ENCODE peak calls at places on chromosomes 1 and 21, in seven cellular contexts. H is K562, C is uterus, A is psoas muscle, X is Karpas-422, B is brain microvascular endothelial cell, V is AG04450. F is an unnamed sample.

GRCh38 chr1:75133754-75134655 is at the start of gene LHX8:
- DNase-seq in B (no peak), V (no peak), C (no peak), H (no peak), X (no peak), A (no peak), F (no peak)

GRCh38 chr1:82446251-82446650 is 645.5 kb downstream of the ADGRL2 start:
- DNase-seq in H (no peak), B (no peak), A (no peak), C (no peak), V (no peak), X (no peak), F (no peak)

GRCh38 chr1:60283690-60284089 is 210.1 kb upstream of the C1orf87 start:
- DNase-seq in A (no peak), H (peak), V (no peak), C (no peak), X (no peak), B (no peak), F (no peak)

GRCh38 chr21:20351138-20351537 is 647.1 kb upstream of the NCAM2 start:
- DNase-seq in X (no peak), H (no peak), A (no peak), C (no peak), B (no peak), V (no peak), F (no peak)

GRCh38 chr1:20487236-20487590 is 1.2 kb upstream of the CAMK2N1 start:
- DNase-seq in V (no peak), B (no peak), A (no peak), H (no peak), X (no peak), C (no peak), F (no peak)

GRCh38 chr1:115877511-115877910 is 36.6 kb upstream of the NHLH2 start:
- DNase-seq in A (no peak), C (no peak), B (no peak), H (no peak), V (no peak), X (peak), F (no peak)

GRCh38 chr1:228178737-228179720 is 13.4 kb downstream of the IBA57 start:
- DNase-seq in H (peak), C (peak), X (no peak), A (no peak), V (no peak), B (no peak), F (no peak)

GRCh38 chr1:19436716-19437476 is 48.4 kb downstream of the CAPZB start:
- DNase-seq in H (peak), A (peak), X (no peak), V (no peak), B (peak), C (peak), F (peak)

GRCh38 chr1:62717483-62717882 is 29.3 kb upstream of the DOCK7 start:
- DNase-seq in C (no peak), A (no peak), B (no peak), V (no peak), H (no peak), X (no peak), F (no peak)

GRCh38 chr1:81806432-81806770 is 5.7 kb downstream of the ADGRL2 start:
- DNase-seq in V (no peak), B (no peak), X (no peak), A (no peak), C (no peak), H (no peak), F (no peak)

GRCh38 chr1:247331526-247332214 is at the start of gene ZNF496:
- DNase-seq in A (peak), X (peak), V (peak), C (peak), B (peak), H (peak), F (peak)

GRCh38 chr1:169022648-169023047 is 83.8 kb upstream of the ATP1B1 start:
- DNase-seq in C (no peak), H (no peak), B (no peak), V (no peak), A (no peak), X (no peak), F (no peak)

GRCh38 chr1:10510520-10511493 is 36.1 kb downstream of the PEX14 start:
- DNase-seq in B (peak), C (no peak), X (no peak), H (peak), A (peak), V (peak), F (no peak)

GRCh38 chr21:27423906-27424595 is 457.2 kb upstream of the ADAMTS5 start:
- DNase-seq in X (no peak), A (no peak), H (no peak), C (no peak), V (peak), B (peak), F (no peak)

GRCh38 chr1:209926045-209926444 is 12.0 kb upstream of the SYT14 start:
- DNase-seq in X (no peak), B (peak), V (peak), H (no peak), C (no peak), A (no peak), F (no peak)

GRCh38 chr1:236686815-236687160 is 489 bp downstream of the ACTN2 start:
- DNase-seq in X (no peak), H (peak), A (peak), C (no peak), V (no peak), B (no peak), F (no peak)

GRCh38 chr1:83950106-83950661 is 48.7 kb downstream of the TTLL7 start:
- DNase-seq in B (no peak), H (no peak), C (no peak), X (no peak), A (no peak), V (no peak), F (no peak)

GRCh38 chr1:100308777-100309176 is 42.8 kb downstream of the RTCA start:
- DNase-seq in B (no peak), A (no peak), C (no peak), V (no peak), X (no peak), H (no peak), F (no peak)

GRCh38 chr1:65827346-65827745 is 34.7 kb downstream of the PDE4B start:
- DNase-seq in V (no peak), H (no peak), A (no peak), B (no peak), X (no peak), C (no peak), F (no peak)

GRCh38 chr1:87888456-87888855 is 559.8 kb downstream of the LMO4 start:
- DNase-seq in H (no peak), C (no peak), A (no peak), B (no peak), V (no peak), X (no peak), F (no peak)

GRCh38 chr1:29762635-29763034 is 526.3 kb downstream of the PTPRU start:
- DNase-seq in H (no peak), C (no peak), X (no peak), A (no peak), B (no peak), V (no peak), F (no peak)

GRCh38 chr1:225508538-225509375 is 80.9 kb upstream of the LBR start:
- DNase-seq in A (no peak), B (peak), X (no peak), H (peak), C (peak), V (peak), F (no peak)

GRCh38 chr1:117368116-117369108 is 1.2 kb downstream of the MAN1A2 start:
- DNase-seq in H (peak), X (peak), B (no peak), V (no peak), C (no peak), A (no peak), F (no peak)
- H3K27ac ChIP-seq in H (peak), X (peak), B (no peak), V (no peak), C (peak), A (peak), F (no peak)

GRCh38 chr1:208090776-208091291 is 153.3 kb downstream of the PLXNA2 start:
- DNase-seq in A (no peak), C (no peak), H (no peak), X (no peak), B (no peak), V (no peak), F (no peak)
- H3K27ac ChIP-seq in A (peak), C (no peak), H (no peak), X (no peak), B (no peak), V (no peak), F (no peak)

DNA sequence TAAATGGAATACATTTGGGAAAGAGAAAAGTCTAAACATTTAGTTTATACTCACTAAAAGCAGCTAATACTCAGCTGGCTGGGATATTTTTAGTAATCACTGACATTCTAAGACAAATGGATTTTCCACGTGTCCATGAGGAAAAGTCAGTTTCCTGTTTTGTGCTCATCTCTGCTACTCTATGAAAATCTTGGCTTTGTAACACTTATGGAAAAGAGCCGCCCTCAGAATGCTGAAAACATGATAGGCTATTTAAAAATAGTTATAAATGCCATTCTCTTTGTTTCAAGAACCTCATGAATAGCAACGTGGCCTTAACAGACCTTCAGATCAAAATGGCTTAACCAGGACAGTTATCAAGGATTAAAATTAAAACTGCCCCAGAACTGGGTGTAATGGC is 29.9 kb downstream of the MRAP start:
- DNase-seq in X (no peak), V (no peak), A (no peak), B (no peak), H (no peak), C (no peak), F (no peak)
- H3K27ac ChIP-seq in X (no peak), V (peak), A (peak), B (peak), H (no peak), C (peak), F (no peak)

GRCh38 chr1:89692601-89693503 is 59.9 kb downstream of the LRRC8C start:
- DNase-seq in C (no peak), V (peak), X (peak), H (peak), B (no peak), A (no peak), F (no peak)
- H3K27ac ChIP-seq in C (peak), V (no peak), X (peak), H (peak), B (no peak), A (peak), F (no peak)

DNA sequence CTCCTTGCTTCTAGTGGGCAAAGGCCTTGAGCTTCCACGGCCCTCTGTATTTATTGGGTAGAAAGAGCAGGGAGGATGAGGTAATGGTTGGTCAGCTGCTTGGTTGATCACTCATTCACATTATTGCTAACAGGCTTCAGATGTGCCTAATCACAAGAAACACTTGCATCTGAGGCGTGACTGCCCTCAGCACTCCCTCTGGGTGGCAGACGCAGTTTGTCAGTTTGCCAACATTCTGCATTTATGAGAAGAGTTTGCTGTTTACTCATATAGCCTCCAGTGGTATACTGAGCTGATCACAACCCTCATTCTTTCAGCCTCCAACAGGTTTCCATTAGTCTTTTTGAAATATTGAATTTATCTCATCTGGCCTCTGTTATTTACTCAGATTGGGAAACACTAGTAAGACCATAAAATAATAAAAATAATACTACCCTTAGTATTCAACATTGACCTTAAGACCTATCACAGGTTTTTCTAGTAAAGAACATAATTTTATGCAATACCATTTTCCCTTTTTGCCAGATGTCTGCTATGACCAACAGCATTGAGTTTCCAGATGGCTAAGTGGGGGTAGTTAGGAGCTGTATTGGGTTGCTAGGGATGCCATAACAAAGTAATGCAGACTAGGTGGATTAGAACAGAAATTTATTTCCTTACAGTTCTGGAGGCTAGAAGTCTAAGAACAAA is 53.3 kb downstream of the PTGFR start:
- DNase-seq in H (no peak), B (no peak), A (no peak), C (no peak), V (no peak), X (no peak), F (no peak)
- H3K27ac ChIP-seq in H (no peak), B (no peak), A (no peak), C (no peak), V (no peak), X (no peak), F (no peak)

F was measured in substantia nigra.